ENCODE peak calls at places on chromosomes 2 and 18, in four cellular contexts. R is RWPE1, I is HL-60, S is tibial artery. O is an unnamed sample.

GRCh38 chr2:202608142-202608852 is 26.5 kb upstream of the FAM117B start:
- DNase-seq in R (no peak), I (no peak), S (no peak), O (no peak)

GRCh38 chr2:196528486-196529223 is 110.9 kb upstream of the CCDC150 start:
- DNase-seq in R (no peak), I (no peak), S (no peak), O (no peak)

GRCh38 chr18:43590182-43590903 is 313.1 kb upstream of the SYT4 start:
- DNase-seq in R (no peak), I (no peak), S (no peak), O (no peak)

GRCh38 chr2:235564884-235565530 is 71.2 kb downstream of the AGAP1 start:
- DNase-seq in R (no peak), I (no peak), S (no peak), O (no peak)

GRCh38 chr2:145677371-145677770 is 1157.5 kb upstream of the ZEB2 start:
- DNase-seq in R (no peak), I (no peak), S (no peak), O (no peak)

GRCh38 chr2:207969249-207969648 is 56.1 kb downstream of the PLEKHM3 start:
- DNase-seq in R (no peak), I (no peak), S (no peak), O (no peak)

GRCh38 chr2:43269706-43270105 is 43.3 kb upstream of the ZFP36L2 start:
- DNase-seq in R (no peak), I (no peak), S (peak), O (peak)

GRCh38 chr2:68157002-68157401 is 686 bp upstream of the PNO1 start:
- DNase-seq in R (no peak), I (peak), S (no peak), O (no peak)

GRCh38 chr2:101251844-101252407 is 760 bp upstream of the CNOT11 start:
- DNase-seq in R (peak), I (no peak), S (no peak), O (no peak)

GRCh38 chr2:13654416-13654815 is 937.7 kb downstream of the TRIB2 start:
- DNase-seq in R (no peak), I (no peak), S (no peak), O (no peak)

GRCh38 chr2:240999873-241000541 is 1.6 kb downstream of the SNED1 start:
- DNase-seq in R (no peak), I (no peak), S (peak), O (no peak)
- H3K27ac ChIP-seq in R (no peak), I (no peak), S (peak), O (peak)

GRCh38 chr2:168952424-168952823 is 51.3 kb downstream of the G6PC2 start:
- DNase-seq in R (no peak), I (no peak), S (no peak), O (no peak)

GRCh38 chr2:168945508-168945907 is 44.4 kb downstream of the G6PC2 start:
- DNase-seq in R (no peak), I (no peak), S (no peak), O (no peak)

GRCh38 chr2:168951871-168952270 is 50.8 kb downstream of the G6PC2 start:
- DNase-seq in R (no peak), I (no peak), S (no peak), O (no peak)

GRCh38 chr2:168949324-168949723 is 48.2 kb downstream of the G6PC2 start:
- DNase-seq in R (no peak), I (no peak), S (no peak), O (no peak)

GRCh38 chr2:168948621-168949212 is 47.6 kb downstream of the G6PC2 start:
- DNase-seq in R (peak), I (no peak), S (no peak), O (no peak)
- TF ChIP-seq CTCF in R (peak), I (peak), S (peak), O (no peak)

GRCh38 chr2:200042102-200042735 is 86.8 kb downstream of the MAIP1 start:
- DNase-seq in R (peak), I (no peak), S (no peak), O (no peak)

GRCh38 chr2:200039847-200040246 is 84.5 kb downstream of the MAIP1 start:
- DNase-seq in R (no peak), I (no peak), S (no peak), O (no peak)

GRCh38 chr2:200040251-200040650 is 84.9 kb downstream of the MAIP1 start:
- DNase-seq in R (no peak), I (no peak), S (no peak), O (no peak)

GRCh38 chr2:200042944-200043343 is 87.6 kb downstream of the MAIP1 start:
- DNase-seq in R (no peak), I (no peak), S (no peak), O (no peak)

DNA sequence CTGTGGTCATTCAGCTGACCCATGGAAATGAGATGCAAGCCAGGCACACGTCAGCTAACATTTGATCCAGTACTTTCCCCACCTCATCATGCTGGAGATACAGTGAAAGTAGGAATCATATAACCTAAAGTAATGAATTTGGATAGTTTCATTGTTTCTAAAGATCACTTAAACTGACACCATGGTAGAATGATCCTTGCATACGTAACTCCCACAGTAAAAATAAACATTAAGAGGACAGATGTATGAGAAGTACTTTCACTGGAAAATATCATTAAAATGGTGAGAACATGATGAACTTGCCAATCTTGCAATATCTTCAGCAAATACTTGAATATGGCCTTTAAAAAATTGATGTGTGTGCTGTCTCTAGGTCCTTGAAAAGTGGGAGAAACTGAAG is 85.4 kb downstream of the MAIP1 start:
- DNase-seq in R (no peak), I (no peak), S (no peak), O (no peak)
- H3K27ac ChIP-seq in R (no peak), I (no peak), S (no peak), O (no peak)

DNA sequence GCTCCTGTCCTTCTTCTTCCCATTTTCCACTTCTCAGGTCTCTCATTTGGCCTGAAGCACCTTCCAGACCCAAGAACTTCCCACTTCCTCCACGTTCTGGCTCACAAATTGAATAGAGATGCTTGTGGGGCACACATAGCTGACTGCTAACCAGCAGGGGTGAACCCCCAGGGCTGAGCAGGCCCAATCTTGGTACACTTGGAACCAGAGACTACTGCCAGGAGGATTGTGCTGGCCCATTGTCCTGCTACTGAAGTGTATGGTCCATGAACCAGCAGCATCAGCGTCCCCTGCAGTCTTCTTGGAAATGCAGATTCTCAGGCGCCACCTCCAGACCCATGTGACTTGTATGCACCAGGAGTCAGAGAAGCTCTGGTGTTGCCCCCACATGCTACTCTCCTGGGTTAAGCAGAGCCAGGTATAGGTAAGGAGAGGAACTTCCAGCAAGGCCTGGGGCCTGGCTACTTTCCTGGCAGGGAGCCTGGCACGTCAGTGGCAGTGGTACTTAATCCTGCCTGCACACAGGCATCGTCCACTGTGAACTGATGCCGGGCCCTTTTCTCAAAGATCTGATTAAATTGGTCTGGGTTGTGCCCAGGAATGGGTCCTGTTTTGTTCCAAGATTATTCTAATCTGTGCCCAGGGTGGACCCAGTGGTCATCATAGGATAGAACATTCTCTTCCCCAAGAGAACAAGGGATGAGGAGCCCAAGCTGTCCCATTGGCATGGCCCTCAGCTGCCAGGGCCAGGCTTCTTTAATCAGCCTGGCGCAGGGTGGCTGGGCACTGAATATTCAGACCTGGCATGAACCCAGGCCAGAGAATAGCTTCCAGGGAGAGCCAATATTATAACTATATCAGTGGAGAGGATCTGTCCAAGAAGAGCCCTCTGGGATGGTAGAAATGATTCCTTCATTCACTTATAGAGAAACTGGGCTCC is 248.7 kb downstream of the SOX11 start:
- DNase-seq in R (no peak), I (no peak), S (no peak), O (no peak)
- TF ChIP-seq CTCF in R (no peak), I (no peak), S (no peak), O (no peak)

GRCh38 chr2:212646698-212647097 is 108.1 kb upstream of the ERBB4 start:
- DNase-seq in R (peak), I (no peak), S (no peak), O (no peak)
- H3K27ac ChIP-seq in R (no peak), I (no peak), S (no peak), O (no peak)

O was measured in uterus.